ENCODE peak calls at places on chromosomes 16 and 17, in four cellular contexts. M is MM.1S, W is IMR-90, Y is neural progenitor cell. D is an unnamed sample. For H3K36me3, the result is how much of the 10 kb centered on the place peaks cover.

GRCh38 chr16:19127674-19128131 is 13.9 kb downstream of the ITPRIPL2 start:
- DNase-seq in M (no peak), W (no peak), Y (no peak), D (no peak)

GRCh38 chr17:77140878-77141767 is at the start of gene SEC14L1:
- DNase-seq in M (peak), W (no peak), Y (peak), D (peak)

GRCh38 chr17:273994-274832 is 78.4 kb downstream of the RPH3AL start:
- DNase-seq in M (no peak), W (no peak), Y (no peak), D (peak)

GRCh38 chr17:1231456-1231855 is 38.8 kb upstream of the BHLHA9 start:
- DNase-seq in M (no peak), W (no peak), Y (no peak), D (peak)

GRCh38 chr17:48615963-48616718 is 1.0 kb upstream of the HOXB8 start:
- DNase-seq in M (no peak), W (no peak), Y (no peak), D (no peak)

GRCh38 chr16:27287051-27287811 is 18.7 kb upstream of the NSMCE1 start:
- DNase-seq in M (no peak), W (no peak), Y (no peak), D (no peak)

GRCh38 chr16:49276646-49277385 is 4.8 kb downstream of the CBLN1 start:
- DNase-seq in M (no peak), W (no peak), Y (peak), D (peak)

GRCh38 chr16:72021043-72021442 is 12.5 kb downstream of the DHODH start:
- DNase-seq in M (no peak), W (no peak), Y (peak), D (no peak)

GRCh38 chr16:5026664-5027063 is 7.1 kb downstream of the NAGPA start:
- DNase-seq in M (no peak), W (no peak), Y (no peak), D (peak)

GRCh38 chr17:17849863-17850373 is 13.1 kb upstream of the SREBF1 start:
- DNase-seq in M (no peak), W (peak), Y (peak), D (peak)

GRCh38 chr17:31310877-31311276 is 3.0 kb downstream of the EVI2B start:
- DNase-seq in M (peak), W (no peak), Y (no peak), D (no peak)

GRCh38 chr16:83615131-83615530 is 192.6 kb upstream of the HSBP1 start:
- DNase-seq in M (no peak), W (no peak), Y (no peak), D (no peak)

GRCh38 chr17:45749831-45750335 is 34.2 kb upstream of the CRHR1 start:
- DNase-seq in M (no peak), W (no peak), Y (no peak), D (no peak)

GRCh38 chr16:89363621-89364393 is 126.6 kb downstream of the ANKRD11 start:
- DNase-seq in M (no peak), W (peak), Y (peak), D (peak)

GRCh38 chr17:40646791-40647548 is 648 bp downstream of the SMARCE1 start:
- DNase-seq in M (peak), W (peak), Y (peak), D (peak)

GRCh38 chr16:46789499-46790414 is 41.2 kb downstream of the C16orf87 start:
- DNase-seq in M (peak), W (peak), Y (peak), D (peak)

GRCh38 chr17:46771601-46772012 is 46.9 kb downstream of the WNT3 start:
- DNase-seq in M (no peak), W (no peak), Y (no peak), D (peak)

GRCh38 chr17:27630607-27631408 is at the start of gene LGALS9:
- DNase-seq in M (no peak), W (peak), Y (no peak), D (no peak)

GRCh38 chr17:3953542-3953941 is 10.7 kb downstream of the ATP2A3 start:
- DNase-seq in M (no peak), W (no peak), Y (no peak), D (peak)
- H3K36me3 ChIP-seq in M (under half), W (under half), Y (under half), D (under half)

DNA sequence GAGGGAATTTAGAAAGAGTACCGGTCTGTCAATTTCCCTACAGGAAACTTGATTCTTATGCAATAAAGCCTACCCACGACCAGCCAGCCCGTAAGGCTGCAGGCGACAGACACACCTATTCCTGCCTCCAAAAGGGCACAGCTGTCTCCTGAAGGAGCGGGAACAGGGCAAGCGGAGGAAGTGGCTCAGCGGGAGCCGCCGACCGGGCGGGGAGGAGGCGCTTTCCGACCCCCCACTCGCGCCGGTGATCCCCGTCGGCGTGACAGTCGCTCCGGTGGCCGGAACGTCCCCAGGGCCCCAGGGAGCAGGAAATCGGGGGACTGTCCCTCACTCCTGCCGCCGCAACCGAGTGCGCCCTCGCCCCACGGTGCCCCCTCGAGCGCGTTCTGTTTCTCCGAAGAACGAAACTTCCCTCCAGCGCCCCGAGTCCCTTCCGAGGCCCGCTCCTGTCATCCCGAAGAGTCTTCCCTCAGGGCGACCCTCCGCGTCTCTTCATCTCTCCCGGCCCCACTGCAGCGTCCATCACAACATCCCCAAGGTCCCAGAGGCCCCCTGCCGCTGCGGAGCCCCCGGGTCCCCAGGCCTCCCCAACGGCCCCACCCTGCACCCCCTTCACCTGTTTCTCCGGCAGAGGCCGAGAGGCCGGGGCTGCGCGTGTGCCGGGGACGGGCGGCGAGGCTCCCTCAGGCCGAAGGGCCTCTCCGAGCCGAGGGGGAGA is 420 bp downstream of the STAT3 start:
- DNase-seq in M (peak), W (no peak), Y (peak), D (peak)
- H3K4me2 ChIP-seq in M (peak), W (peak), Y (peak), D (peak)

GRCh38 chr17:80649200-80649644 is 104.6 kb downstream of the RPTOR start:
- DNase-seq in M (no peak), W (no peak), Y (no peak), D (no peak)

GRCh38 chr17:80650339-80650672 is 105.7 kb downstream of the RPTOR start:
- DNase-seq in M (no peak), W (no peak), Y (no peak), D (no peak)

GRCh38 chr17:80647746-80648145 is 103.1 kb downstream of the RPTOR start:
- DNase-seq in M (no peak), W (peak), Y (no peak), D (peak)

GRCh38 chr17:80650751-80651173 is 106.1 kb downstream of the RPTOR start:
- DNase-seq in M (no peak), W (no peak), Y (peak), D (no peak)

GRCh38 chr17:80649672-80650338 is 105.2 kb downstream of the RPTOR start:
- DNase-seq in M (no peak), W (peak), Y (peak), D (peak)
- TF ChIP-seq CTCF in M (peak), W (peak), Y (peak), D (peak)

DNA sequence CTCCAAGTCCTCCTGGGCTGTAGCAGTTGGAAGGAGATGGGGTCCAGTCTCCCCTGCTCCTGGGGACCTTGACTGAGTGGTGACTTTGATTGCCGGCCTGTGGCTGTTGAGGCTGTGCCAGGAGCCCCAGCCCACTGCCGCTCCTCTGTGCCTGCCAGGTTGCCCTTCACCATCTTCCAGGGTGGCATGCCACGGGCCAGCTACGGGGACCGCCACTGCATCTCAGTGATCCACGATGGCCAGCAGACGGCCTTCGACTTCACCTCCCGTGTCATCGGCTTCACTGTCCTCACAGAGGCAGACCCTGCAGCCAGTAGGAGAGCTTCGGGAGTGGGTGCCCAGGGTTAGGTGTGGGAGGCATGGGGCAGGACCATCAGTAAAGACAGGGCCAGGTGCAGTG is 23.4 kb upstream of the MYO15B start:
- DNase-seq in M (no peak), W (no peak), Y (no peak), D (no peak)
- H3K36me3 ChIP-seq in M (under half), W (under half), Y (under half), D (under half)

DNA sequence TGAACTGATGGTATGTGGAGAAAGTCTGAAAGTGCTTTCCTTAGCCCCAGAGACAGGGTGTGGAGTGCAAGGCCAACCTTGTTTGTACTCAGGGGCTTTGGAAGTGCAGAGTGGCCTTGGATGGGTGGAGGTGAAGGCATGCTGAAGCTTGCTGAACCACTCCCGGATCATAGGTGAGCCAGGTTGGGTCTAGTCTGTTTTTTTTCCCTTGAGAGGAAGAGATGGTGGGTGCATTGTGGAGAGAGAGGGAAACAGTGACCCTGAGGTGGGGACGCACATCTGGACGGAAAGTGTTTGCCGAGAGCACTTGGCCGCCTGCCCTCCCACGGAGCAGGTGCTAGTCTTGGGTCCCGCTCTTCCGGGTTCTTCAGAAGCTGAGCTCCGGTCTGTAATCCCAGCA is 12.5 kb downstream of the ABAT start:
- DNase-seq in M (no peak), W (no peak), Y (no peak), D (no peak)
- H3K4me2 ChIP-seq in M (no peak), W (no peak), Y (no peak), D (no peak)

GRCh38 chr17:58585554-58585953 is 71.1 kb upstream of the MTMR4 start:
- DNase-seq in M (no peak), W (no peak), Y (no peak), D (no peak)
- TF ChIP-seq CTCF in M (no peak), W (no peak), Y (no peak), D (no peak)

DNA sequence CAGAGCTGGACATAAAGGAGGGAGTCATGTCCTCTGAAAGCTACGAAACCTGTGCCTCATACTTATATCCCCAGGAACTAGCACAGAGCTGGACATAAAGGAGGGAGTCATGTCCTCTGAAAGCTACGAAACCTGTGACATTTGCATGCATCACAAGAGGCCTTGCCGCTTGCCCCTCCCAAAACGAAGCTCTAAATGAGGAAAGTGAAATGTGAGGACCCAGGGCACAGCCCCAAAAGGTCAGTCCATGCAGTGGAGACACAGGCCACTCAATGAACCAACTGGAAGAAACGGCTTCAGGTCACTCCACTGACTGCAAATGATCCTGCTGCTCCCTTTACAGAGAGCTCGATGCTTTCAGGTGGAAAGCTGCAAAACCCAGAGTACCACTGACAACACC is 38.3 kb downstream of the COG7 start:
- DNase-seq in M (no peak), W (no peak), Y (no peak), D (no peak)
- H3K36me3 ChIP-seq in M (under half), W (half or more), Y (under half), D (half or more)

GRCh38 chr17:55731586-55732250 is 9.1 kb upstream of the TMEM100 start:
- DNase-seq in M (no peak), W (peak), Y (peak), D (no peak)
- H3K4me2 ChIP-seq in M (no peak), W (peak), Y (peak), D (peak)

GRCh38 chr17:78174870-78175642 is 6.7 kb downstream of the SYNGR2 start:
- DNase-seq in M (no peak), W (no peak), Y (peak), D (peak)
- TF ChIP-seq CTCF in M (no peak), W (no peak), Y (peak), D (no peak)

GRCh38 chr17:82201498-82201910 is 11.1 kb downstream of the CCDC57 start:
- DNase-seq in M (no peak), W (no peak), Y (no peak), D (peak)
- H3K36me3 ChIP-seq in M (under half), W (under half), Y (under half), D (under half)